ENCODE peak calls at places on chromosomes 5 and 9, in five cellular contexts. W, F, U, J and H are unnamed samples.

GRCh38 chr5:73417307-73418035 is 31.1 kb downstream of the FOXD1 start:
- DNase-seq in F (no peak), J (no peak), W (no peak), U (no peak), H (peak)

GRCh38 chr5:43425965-43426364 is 13.8 kb upstream of the CCL28 start:
- DNase-seq in W (no peak), F (no peak), U (peak), J (no peak), H (peak)

GRCh38 chr5:110335361-110336046 is 391.0 kb downstream of the TMEM232 start:
- DNase-seq in U (no peak), J (no peak), F (no peak), W (no peak), H (no peak)

GRCh38 chr9:133107961-133108793 is 12.9 kb downstream of the RALGDS start:
- DNase-seq in J (peak), F (no peak), W (peak), U (no peak), H (no peak)

GRCh38 chr9:106864533-106865143 is 1.7 kb downstream of the ZNF462 start:
- DNase-seq in J (peak), W (no peak), F (peak), U (no peak), H (no peak)

GRCh38 chr5:74434124-74434899 is 206.2 kb downstream of the ENC1 start:
- DNase-seq in W (no peak), U (no peak), F (no peak), J (no peak), H (no peak)

GRCh38 chr5:125883223-125883622 is 540.0 kb upstream of the GRAMD2B start:
- DNase-seq in F (no peak), J (no peak), W (no peak), U (no peak), H (no peak)

GRCh38 chr9:114884787-114885452 is 45.5 kb downstream of the TNFSF8 start:
- DNase-seq in J (no peak), W (no peak), U (peak), F (no peak), H (no peak)

GRCh38 chr9:91775011-91775707 is 174.9 kb downstream of the ROR2 start:
- DNase-seq in J (no peak), F (peak), U (peak), W (peak), H (no peak)

GRCh38 chr5:92769986-92770385 is 811.0 kb downstream of the NR2F1-AS1 start:
- DNase-seq in U (no peak), W (no peak), J (no peak), F (no peak), H (peak)

GRCh38 chr9:127500399-127500798 is 49.1 kb downstream of the LRSAM1 start:
- DNase-seq in W (no peak), J (no peak), U (no peak), F (no peak), H (no peak)

GRCh38 chr9:81690251-81690851 is 1.0 kb upstream of the TLE1 start:
- DNase-seq in U (peak), F (peak), J (peak), W (no peak), H (no peak)

GRCh38 chr5:27172708-27173107 is 134.3 kb upstream of the CDH9 start:
- DNase-seq in U (no peak), W (no peak), J (no peak), F (no peak), H (no peak)

GRCh38 chr5:25963251-25964008 is 1075.0 kb downstream of the CDH9 start:
- DNase-seq in J (no peak), F (peak), U (no peak), W (no peak), H (no peak)

GRCh38 chr5:59021837-59022514 is 439.1 kb downstream of the RAB3C start:
- DNase-seq in J (no peak), W (no peak), F (no peak), U (peak), H (no peak)

GRCh38 chr9:89366711-89367110 is 48.4 kb downstream of the SECISBP2 start:
- DNase-seq in U (no peak), J (no peak), F (no peak), W (no peak), H (no peak)

GRCh38 chr9:130432796-130433167 is 12.0 kb upstream of the ASS1 start:
- DNase-seq in F (no peak), J (no peak), U (no peak), W (no peak), H (no peak)
- H3K4me3 ChIP-seq in F (no peak), J (peak), U (peak), W (no peak), H (no peak)

DNA sequence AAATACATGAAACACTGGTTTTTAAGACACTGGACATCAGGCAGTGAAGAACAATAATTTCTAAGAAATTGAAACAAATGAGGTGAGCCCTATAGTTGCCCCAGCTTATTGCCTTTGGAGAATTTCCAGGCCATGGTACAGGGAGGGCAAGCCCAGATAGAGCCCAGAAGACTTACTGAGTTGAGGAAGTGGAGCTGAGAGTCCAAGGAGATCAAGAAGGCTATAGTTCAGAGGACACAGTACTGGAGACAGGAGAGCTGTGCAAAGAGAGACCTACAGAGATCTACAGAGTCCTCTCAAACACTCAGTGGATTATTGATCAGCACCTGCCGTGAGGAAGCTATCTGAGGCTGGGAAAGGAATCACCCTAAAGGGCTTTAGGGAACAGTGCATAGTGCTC is 112.6 kb downstream of the GALNT10 start:
- DNase-seq in W (no peak), F (no peak), J (no peak), U (no peak), H (no peak)
- H3K4me3 ChIP-seq in W (no peak), F (no peak), J (no peak), U (no peak), H (no peak)

GRCh38 chr5:11588803-11589202 is 315.4 kb downstream of the CTNND2 start:
- DNase-seq in W (no peak), J (no peak), U (no peak), F (peak), H (no peak)
- H3K4me3 ChIP-seq in W (no peak), J (peak), U (no peak), F (no peak), H (no peak)

DNA sequence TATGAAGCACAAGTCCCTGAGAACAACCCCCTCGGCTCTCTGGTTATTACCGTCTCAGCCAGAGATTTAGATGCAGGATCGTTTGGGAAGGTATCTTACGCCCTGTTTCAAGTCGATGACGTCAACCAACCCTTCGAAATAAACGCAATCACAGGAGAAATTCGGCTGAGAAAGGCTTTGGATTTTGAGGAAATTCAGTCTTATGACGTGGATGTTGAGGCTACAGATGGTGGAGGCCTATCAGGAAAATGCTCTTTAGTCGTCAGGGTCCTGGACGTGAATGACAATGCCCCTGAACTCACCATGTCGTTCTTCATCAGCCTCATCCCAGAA is 1.1 kb downstream of the PCDHB6 start:
- DNase-seq in W (no peak), U (no peak), F (no peak), J (no peak), H (no peak)
- H3K4me3 ChIP-seq in W (no peak), U (no peak), F (no peak), J (peak), H (no peak)

DNA sequence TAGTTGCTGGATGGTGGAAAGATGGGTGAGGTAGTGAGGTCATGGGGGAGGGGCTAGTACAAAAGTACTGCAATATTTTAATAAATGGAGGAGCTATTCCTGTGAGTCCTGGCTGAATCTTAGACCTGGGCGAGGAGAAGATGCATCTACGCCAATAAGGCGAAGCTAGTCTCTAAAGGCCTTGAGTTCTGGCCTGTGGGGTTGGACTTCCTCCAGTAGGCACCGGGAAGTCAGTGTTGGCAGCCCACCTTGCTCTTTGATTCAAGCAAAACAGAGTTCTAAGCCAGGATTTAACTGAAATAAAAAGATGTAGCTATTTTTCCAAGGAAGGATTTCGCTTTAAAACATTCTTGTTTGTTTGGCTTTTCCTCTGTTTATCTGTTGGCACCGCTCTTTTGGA is 244.6 kb downstream of the KIF4B start:
- DNase-seq in U (no peak), F (peak), J (no peak), W (no peak), H (no peak)
- H3K4me3 ChIP-seq in U (no peak), F (no peak), J (no peak), W (no peak), H (no peak)

DNA sequence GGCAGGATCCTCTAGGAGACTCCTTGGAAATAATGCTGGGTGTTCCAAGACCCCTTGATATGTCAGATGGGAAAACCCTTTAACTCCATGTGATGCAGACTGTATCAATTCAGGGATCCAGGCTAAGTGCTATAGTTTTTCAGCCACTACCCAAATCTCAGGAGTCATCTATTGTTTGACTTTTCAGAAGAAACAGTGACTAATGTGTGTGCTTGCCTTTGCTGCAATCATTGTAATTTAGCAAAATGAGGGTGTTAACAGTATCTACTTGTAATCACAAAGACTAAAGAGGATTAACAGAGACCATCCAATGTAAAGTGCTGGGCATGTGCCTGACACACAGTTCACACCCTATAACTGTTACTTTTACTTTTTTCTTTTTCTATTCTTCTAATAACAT is 309.6 kb upstream of the RFX3 start:
- DNase-seq in F (no peak), J (no peak), U (no peak), W (no peak), H (no peak)
- H3K4me3 ChIP-seq in F (no peak), J (no peak), U (no peak), W (no peak), H (no peak)

GRCh38 chr5:170655476-170655875 is 128.0 kb upstream of the GABRP start:
- DNase-seq in F (no peak), W (no peak), J (no peak), U (no peak), H (no peak)
- H3K4me3 ChIP-seq in F (no peak), W (no peak), J (no peak), U (no peak), H (no peak)

GRCh38 chr5:90131734-90132133 is 277.8 kb downstream of the CETN3 start:
- DNase-seq in F (no peak), J (no peak), U (no peak), W (no peak), H (no peak)
- H3K4me3 ChIP-seq in F (no peak), J (no peak), U (no peak), W (no peak), H (no peak)

GRCh38 chr5:177349362-177349647 is 2.2 kb downstream of the LMAN2 start:
- DNase-seq in F (no peak), U (no peak), J (no peak), W (no peak), H (no peak)

GRCh38 chr5:177347699-177348098 is 3.8 kb downstream of the LMAN2 start:
- DNase-seq in J (no peak), U (no peak), W (no peak), F (no peak), H (no peak)

GRCh38 chr5:177350776-177351391 is 584 bp downstream of the LMAN2 start:
- DNase-seq in U (no peak), J (no peak), W (peak), F (no peak), H (no peak)

GRCh38 chr5:177351392-177352329 is at the start of gene LMAN2:
- DNase-seq in F (peak), J (peak), U (peak), W (peak), H (peak)

GRCh38 chr5:177349762-177350161 is 1.7 kb downstream of the LMAN2 start:
- DNase-seq in J (no peak), W (peak), U (no peak), F (no peak), H (no peak)
- H3K4me3 ChIP-seq in J (peak), W (no peak), U (peak), F (no peak), H (no peak)

GRCh38 chr5:22852807-22853670 is at the start of gene CDH12:
- DNase-seq in F (no peak), U (no peak), J (no peak), W (no peak), H (no peak)
- H3K4me3 ChIP-seq in F (peak), U (peak), J (peak), W (no peak), H (peak)